ENCODE peak calls at places on chromosome 12, in four cellular contexts. One of them, this sample, is unnamed.

GRCh38 chr12:115023279-115023678 is 339.3 kb upstream of the TBX3 start:
- DNase-seq in HCT116: no peak
- DNase-seq in SK-N-SH: no peak
- DNase-seq in K562: no peak
- DNase-seq in this sample: no peak

GRCh38 chr12:120257041-120257821 is 8.3 kb downstream of the PXN start:
- DNase-seq in HCT116: no peak
- DNase-seq in SK-N-SH: peak
- DNase-seq in K562: no peak
- DNase-seq in this sample: no peak

GRCh38 chr12:5206401-5207175 is 162.9 kb downstream of the KCNA5 start:
- DNase-seq in K562: no peak
- DNase-seq in HCT116: no peak
- DNase-seq in SK-N-SH: no peak
- DNase-seq in this sample: no peak

GRCh38 chr12:119613319-119613936 is 19.9 kb downstream of the TMEM233 start:
- DNase-seq in SK-N-SH: no peak
- DNase-seq in HCT116: peak
- DNase-seq in K562: no peak
- DNase-seq in this sample: no peak

GRCh38 chr12:124188561-124189405 is 106.1 kb upstream of the RFLNA start:
- DNase-seq in K562: no peak
- DNase-seq in HCT116: no peak
- DNase-seq in SK-N-SH: no peak
- DNase-seq in this sample: no peak

GRCh38 chr12:6944381-6945186 is 762 bp downstream of the C12orf57 start:
- DNase-seq in HCT116: peak
- DNase-seq in K562: peak
- DNase-seq in SK-N-SH: peak
- DNase-seq in this sample: no peak

GRCh38 chr12:41932028-41932427 is 212.6 kb downstream of the GXYLT1 start:
- DNase-seq in K562: no peak
- DNase-seq in HCT116: no peak
- DNase-seq in SK-N-SH: no peak
- DNase-seq in this sample: no peak

GRCh38 chr12:76236640-76237039 is 111.6 kb downstream of the BBS10 start:
- DNase-seq in HCT116: peak
- DNase-seq in SK-N-SH: no peak
- DNase-seq in K562: no peak
- DNase-seq in this sample: no peak

GRCh38 chr12:53051058-53051880 is 1.4 kb downstream of the TNS2 start:
- DNase-seq in K562: no peak
- DNase-seq in HCT116: no peak
- DNase-seq in SK-N-SH: no peak
- DNase-seq in this sample: no peak

GRCh38 chr12:109999983-110000505 is 814 bp downstream of the ANKRD13A start:
- DNase-seq in SK-N-SH: no peak
- DNase-seq in K562: no peak
- DNase-seq in HCT116: no peak
- DNase-seq in this sample: no peak

DNA sequence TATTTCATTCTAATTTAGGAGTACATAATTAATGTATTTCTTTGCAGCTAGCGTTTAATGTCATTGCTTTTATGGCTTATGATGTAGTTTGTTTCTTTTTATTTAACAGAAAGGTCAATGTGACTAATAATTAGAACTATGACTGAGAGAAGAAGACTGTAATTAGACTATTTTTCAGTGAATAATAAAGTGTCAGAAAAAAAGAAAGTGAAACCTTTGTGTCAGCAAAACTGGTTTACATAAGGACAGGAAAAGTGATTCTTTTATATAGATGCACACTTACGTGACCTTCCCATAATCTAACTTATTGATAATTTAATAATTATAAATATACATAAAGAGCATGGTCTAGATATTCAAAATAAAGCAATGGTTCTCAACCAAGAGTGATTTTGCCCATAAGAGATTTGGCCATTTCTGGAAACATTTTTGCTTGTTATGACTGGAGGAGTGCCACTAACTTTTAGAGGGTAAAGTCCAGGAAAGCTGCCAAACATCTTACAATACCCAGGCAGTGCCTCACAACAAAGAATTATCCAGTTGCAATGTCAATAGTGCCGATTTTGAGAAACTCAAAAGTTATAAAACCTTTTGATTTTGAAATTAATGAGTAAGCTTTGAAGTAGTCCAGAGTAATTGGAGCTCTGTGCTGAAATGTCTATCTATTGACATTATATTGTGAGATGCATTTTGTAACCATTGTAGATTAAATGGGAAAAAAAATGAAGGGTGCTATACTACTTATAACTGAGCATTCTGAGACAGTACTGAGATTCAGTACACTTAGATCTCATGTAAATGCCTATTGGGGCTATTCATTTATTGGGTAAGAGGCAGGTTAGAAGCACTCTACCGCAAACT is 227.1 kb downstream of the C12orf50 start:
- DNase-seq in HCT116: no peak
- DNase-seq in SK-N-SH: no peak
- DNase-seq in K562: no peak
- DNase-seq in this sample: no peak
- TF ChIP-seq RAD21 in HCT116: no peak
- TF ChIP-seq RAD21 in SK-N-SH: no peak
- TF ChIP-seq RAD21 in K562: no peak
- TF ChIP-seq RAD21 in this sample: no peak

DNA sequence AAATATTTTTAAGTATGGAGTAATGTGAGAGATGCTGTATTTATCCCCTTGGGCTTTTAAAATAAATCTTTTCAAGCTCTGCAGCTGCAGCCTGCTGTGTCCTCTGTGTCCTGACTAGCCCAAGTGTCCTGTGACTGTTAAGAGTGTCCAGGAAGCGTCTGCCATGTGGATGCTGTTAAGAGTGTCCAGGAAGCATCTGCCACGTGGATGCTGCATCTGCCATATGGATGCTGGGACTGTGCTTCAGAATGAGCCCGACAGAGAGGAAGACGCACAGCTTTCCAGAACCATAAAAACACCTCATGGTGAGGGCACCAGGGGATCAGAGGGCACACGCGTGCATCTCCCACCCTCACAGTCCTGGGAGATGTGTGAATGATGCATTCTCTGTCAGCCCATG is 307.3 kb downstream of the ADGRD1 start:
- DNase-seq in HCT116: no peak
- DNase-seq in SK-N-SH: peak
- DNase-seq in K562: no peak
- DNase-seq in this sample: no peak
- TF ChIP-seq JUND in HCT116: no peak
- TF ChIP-seq JUND in SK-N-SH: no peak
- TF ChIP-seq JUND in K562: no peak
- TF ChIP-seq JUND in this sample: no peak

GRCh38 chr12:121812320-121812871 is 8.6 kb downstream of the SETD1B start:
- DNase-seq in HCT116: no peak
- DNase-seq in K562: peak
- DNase-seq in SK-N-SH: peak
- DNase-seq in this sample: no peak

GRCh38 chr12:121810833-121811433 is 7.1 kb downstream of the SETD1B start:
- DNase-seq in K562: no peak
- DNase-seq in HCT116: no peak
- DNase-seq in SK-N-SH: no peak
- DNase-seq in this sample: no peak

GRCh38 chr12:121812921-121813896 is 9.4 kb downstream of the SETD1B start:
- DNase-seq in K562: peak
- DNase-seq in HCT116: no peak
- DNase-seq in SK-N-SH: no peak
- DNase-seq in this sample: no peak

GRCh38 chr12:121810234-121810817 is 6.5 kb downstream of the SETD1B start:
- DNase-seq in K562: no peak
- DNase-seq in HCT116: no peak
- DNase-seq in SK-N-SH: no peak
- DNase-seq in this sample: no peak

GRCh38 chr12:121811434-121812319 is 7.9 kb downstream of the SETD1B start:
- DNase-seq in SK-N-SH: peak
- DNase-seq in K562: peak
- DNase-seq in HCT116: no peak
- DNase-seq in this sample: no peak
- TF ChIP-seq RAD21 in SK-N-SH: peak
- TF ChIP-seq RAD21 in K562: peak
- TF ChIP-seq RAD21 in HCT116: peak
- TF ChIP-seq RAD21 in this sample: peak

DNA sequence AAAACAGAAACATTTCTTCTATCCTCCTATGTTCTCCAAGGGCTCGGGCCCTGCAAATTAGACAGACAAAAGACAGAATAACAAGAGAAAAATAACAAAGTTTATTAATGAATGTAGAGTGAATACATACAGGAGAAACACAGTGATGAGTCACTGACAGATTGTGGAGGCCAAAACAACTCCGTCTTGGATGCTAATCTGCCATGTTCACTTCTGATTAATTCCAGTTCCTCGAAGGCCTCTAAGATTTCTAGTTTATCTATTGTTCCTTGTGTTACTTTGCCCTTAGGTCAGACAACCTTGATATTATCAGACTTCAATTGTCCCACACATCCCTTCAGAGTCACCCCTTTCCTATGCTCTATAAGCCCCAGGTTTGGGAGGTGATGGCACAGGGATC is 26.8 kb upstream of the NEDD1 start:
- DNase-seq in SK-N-SH: no peak
- DNase-seq in K562: no peak
- DNase-seq in HCT116: no peak
- DNase-seq in this sample: no peak
- TF ChIP-seq JUND in SK-N-SH: no peak
- TF ChIP-seq JUND in K562: no peak
- TF ChIP-seq JUND in HCT116: no peak
- TF ChIP-seq JUND in this sample: no peak

DNA sequence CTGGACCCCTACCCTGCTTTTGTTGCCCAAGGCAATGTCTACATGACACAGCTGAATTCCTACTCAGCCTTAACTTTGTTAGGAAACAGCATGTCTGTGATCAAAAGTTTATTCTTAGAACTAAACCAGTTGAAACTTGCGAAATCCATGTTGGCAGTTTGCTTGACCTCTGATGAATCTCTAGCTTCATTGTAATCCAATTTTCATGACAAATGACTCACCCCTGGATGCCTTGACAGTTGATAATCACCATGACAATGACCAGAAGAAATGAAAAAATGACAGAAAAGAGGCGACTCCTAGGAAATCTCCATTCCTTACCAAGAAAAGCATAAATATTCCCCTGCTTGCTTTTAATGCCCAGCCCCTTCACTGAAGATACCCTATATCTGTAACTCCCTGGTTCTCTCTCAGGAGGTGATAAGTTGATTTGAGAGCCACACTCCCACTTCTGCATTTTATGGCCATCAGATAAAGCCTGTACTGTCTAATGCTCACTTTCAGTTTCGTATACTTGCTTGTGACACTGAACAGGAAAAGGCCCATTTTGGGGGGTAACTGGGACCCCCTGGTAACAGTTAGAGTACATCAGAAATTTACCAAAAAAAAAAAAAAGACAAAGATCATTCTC is 148.6 kb upstream of the SYT10 start:
- DNase-seq in SK-N-SH: no peak
- DNase-seq in K562: peak
- DNase-seq in HCT116: no peak
- DNase-seq in this sample: peak
- TF ChIP-seq RAD21 in SK-N-SH: no peak
- TF ChIP-seq RAD21 in K562: peak
- TF ChIP-seq RAD21 in HCT116: no peak
- TF ChIP-seq RAD21 in this sample: no peak

DNA sequence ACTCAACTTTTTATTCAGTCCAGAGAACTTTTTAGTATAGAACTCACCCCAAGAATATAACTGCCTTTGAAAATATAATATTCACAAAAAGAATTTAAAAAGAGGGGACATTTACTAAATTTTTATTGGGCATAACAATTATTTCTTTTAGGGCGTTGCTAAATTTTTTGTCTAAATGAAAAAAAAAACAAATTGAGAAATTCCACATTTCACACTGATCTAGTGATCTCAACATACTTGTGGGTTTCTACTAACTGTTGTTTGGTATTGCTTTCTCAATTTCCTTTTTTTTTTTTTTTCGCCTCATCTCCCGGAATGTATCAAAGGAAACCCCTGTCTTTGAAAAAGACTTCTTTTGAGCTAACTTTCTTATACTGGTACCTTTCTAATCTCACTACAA is at the start of gene CLEC4D:
- DNase-seq in SK-N-SH: no peak
- DNase-seq in HCT116: no peak
- DNase-seq in K562: no peak
- DNase-seq in this sample: no peak
- TF ChIP-seq JUND in SK-N-SH: no peak
- TF ChIP-seq JUND in HCT116: no peak
- TF ChIP-seq JUND in K562: no peak
- TF ChIP-seq JUND in this sample: no peak